ENCODE peak calls at places on chromosomes 4 and X, in nine cellular contexts. Y is uterus; S is mesendoderm; X is right lobe of liver; V is spleen; G is CD8-positive, alpha-beta memory T cell; T is HCT116; J is right atrium auricular region; D is left ventricle myocardium inferior. F is an unnamed sample.

GRCh38 chrX:78387364-78387763 is 60.0 kb upstream of the CYSLTR1 start:
- DNase-seq in T (no peak), J (no peak), Y (no peak), X (no peak), D (no peak), G (no peak), V (no peak), S (no peak), F (no peak)

GRCh38 chrX:93673869-93674271 is at the start of gene FAM133A:
- DNase-seq in T (no peak), D (no peak), Y (no peak), G (no peak), X (no peak), V (no peak), S (no peak), J (no peak), F (no peak)

GRCh38 chr4:28229092-28229491 is 1368.5 kb downstream of the STIM2 start:
- DNase-seq in T (no peak), J (no peak), D (no peak), G (no peak), X (no peak), V (no peak), Y (no peak), S (peak; percentile 64), F (no peak)

GRCh38 chr4:13378973-13379759 is 105.0 kb downstream of the RAB28 start:
- DNase-seq in D (no peak), G (no peak), S (peak; percentile 16), V (no peak), J (no peak), Y (no peak), X (no peak), T (no peak), F (no peak)

GRCh38 chr4:130257271-130257670 is 1161.3 kb downstream of the C4orf33 start:
- DNase-seq in T (no peak), V (no peak), G (no peak), X (no peak), D (no peak), J (no peak), Y (no peak), S (no peak), F (no peak)

GRCh38 chr4:37998225-37998624 is 38.0 kb downstream of the PTTG2 start:
- DNase-seq in G (no peak), T (no peak), X (no peak), Y (no peak), V (no peak), D (no peak), J (no peak), S (no peak), F (no peak)

GRCh38 chr4:153005914-153006381 is 69.8 kb downstream of the FHDC1 start:
- DNase-seq in J (no peak), V (peak; percentile 77), Y (no peak), S (no peak), T (no peak), G (no peak), X (no peak), D (no peak), F (no peak)

GRCh38 chr4:72442715-72443114 is 126.3 kb downstream of the ADAMTS3 start:
- DNase-seq in Y (no peak), X (no peak), J (no peak), T (no peak), S (no peak), V (no peak), G (no peak), D (no peak), F (no peak)

GRCh38 chr4:155552180-155552579 is 114.5 kb upstream of the GUCY1A1 start:
- DNase-seq in J (no peak), T (no peak), G (no peak), Y (no peak), D (no peak), V (no peak), X (no peak), S (peak; percentile 77), F (no peak)

GRCh38 chr4:156829194-156829593 is 142.4 kb downstream of the PDGFC start:
- DNase-seq in J (no peak), D (no peak), Y (peak; percentile 44), G (no peak), V (no peak), X (no peak), T (no peak), S (no peak), F (no peak)

GRCh38 chrX:41335590-41336331 is 1.8 kb downstream of the DDX3X start:
- DNase-seq in J (no peak), T (no peak), S (no peak), D (no peak), X (no peak), Y (no peak), G (no peak), V (no peak), F (no peak)

GRCh38 chr4:87077834-87078585 is 142.4 kb downstream of the KLHL8 start:
- DNase-seq in G (no peak), S (no peak), D (no peak), J (no peak), T (no peak), V (no peak), Y (no peak), X (no peak), F (no peak)

GRCh38 chr4:87076690-87077358 is 142.0 kb downstream of the AFF1 start:
- DNase-seq in D (no peak), V (no peak), G (no peak), X (no peak), J (no peak), S (no peak), Y (no peak), T (no peak), F (no peak)

GRCh38 chr4:87073570-87074470 is 139.0 kb downstream of the AFF1 start:
- DNase-seq in J (no peak), T (no peak), S (no peak), G (peak; percentile 18), Y (peak; percentile 45), V (peak; percentile 89), X (peak; percentile 69), D (peak; percentile 47), F (no peak)

GRCh38 chr4:87073187-87073569 is 138.4 kb downstream of the AFF1 start:
- DNase-seq in S (no peak), J (no peak), Y (no peak), V (no peak), D (no peak), X (no peak), G (no peak), T (no peak), F (no peak)

GRCh38 chr4:87075876-87076275 is 141.1 kb downstream of the AFF1 start:
- DNase-seq in G (no peak), Y (no peak), D (no peak), X (no peak), V (no peak), T (no peak), S (no peak), J (no peak), F (no peak)
- H3K4me1 ChIP-seq in G (peaks cover 18% of the 10 kb centered on the region), Y (peaks cover 24% of the 10 kb centered on the region), D (peaks cover 97% of the 10 kb centered on the region), X (peaks cover 13% of the 10 kb centered on the region), V (peaks cover 54% of the 10 kb centered on the region), T (no peaks in the 10 kb centered on the region), S (peaks cover 15% of the 10 kb centered on the region), J (peaks cover 96% of the 10 kb centered on the region), F (peaks cover 8% of the 10 kb centered on the region)

GRCh38 chr4:1339489-1339888 is 7.5 kb upstream of the UVSSA start:
- DNase-seq in Y (no peak), D (no peak), T (no peak), V (peak; percentile 67), X (peak; percentile 44), J (no peak), S (no peak), G (no peak), F (no peak)

GRCh38 chr4:1338752-1339414 is 8.1 kb upstream of the UVSSA start:
- DNase-seq in X (peak; percentile 29), J (no peak), G (no peak), S (no peak), D (no peak), V (peak; percentile 55), T (no peak), Y (no peak), F (no peak)

GRCh38 chr4:1340861-1341260 is 6.1 kb upstream of the UVSSA start:
- DNase-seq in Y (no peak), X (peak; percentile 49), D (no peak), G (no peak), S (no peak), V (peak; percentile 75), T (no peak), J (no peak), F (no peak)

GRCh38 chr4:1342003-1342402 is 5.0 kb upstream of the UVSSA start:
- DNase-seq in D (no peak), G (no peak), X (no peak), V (no peak), S (no peak), J (no peak), Y (no peak), T (no peak), F (no peak)

GRCh38 chr4:1340181-1340747 is 6.7 kb upstream of the UVSSA start:
- DNase-seq in V (peak; percentile 70), S (no peak), T (no peak), J (no peak), Y (no peak), G (no peak), X (peak; percentile 37), D (no peak), F (no peak)
- H3K36me3 ChIP-seq in V (peaks cover 55% of the 10 kb centered on the region), S (peaks cover 14% of the 10 kb centered on the region), T (peaks cover 9% of the 10 kb centered on the region), J (peaks cover 54% of the 10 kb centered on the region), Y (no peaks in the 10 kb centered on the region), G (peaks cover 41% of the 10 kb centered on the region), X (no peaks in the 10 kb centered on the region), D (peaks cover 55% of the 10 kb centered on the region), F (peaks cover 49% of the 10 kb centered on the region)

GRCh38 chr4:61762722-61763627 is 562.8 kb downstream of the ADGRL3 start:
- DNase-seq in X (no peak), D (no peak), G (no peak), V (no peak), Y (no peak), S (no peak), T (no peak), J (no peak), F (no peak)
- H3K27ac ChIP-seq in X (no peak overlapping the region), D (no peak overlapping the region), G (no peak overlapping the region), V (no peak overlapping the region), Y (no peak overlapping the region), S (no peak overlapping the region), T (no peak overlapping the region), J (no peak overlapping the region), F (no peak overlapping the region)

GRCh38 chr4:100099746-100100145 is 90.5 kb downstream of the DDIT4L start:
- DNase-seq in G (no peak), D (no peak), S (no peak), X (no peak), T (no peak), J (no peak), Y (no peak), V (no peak), F (no peak)
- H3K4me1 ChIP-seq in G (peaks cover 11% of the 10 kb centered on the region), D (peaks cover 13% of the 10 kb centered on the region), S (no peaks in the 10 kb centered on the region), X (no peaks in the 10 kb centered on the region), T (no peaks in the 10 kb centered on the region), J (peaks cover 11% of the 10 kb centered on the region), Y (no peaks in the 10 kb centered on the region), V (no peaks in the 10 kb centered on the region), F (no peaks in the 10 kb centered on the region)

GRCh38 chr4:116066711-116067245 is 953.4 kb upstream of the NDST4 start:
- DNase-seq in Y (no peak), S (peak; percentile 76), T (no peak), G (no peak), D (no peak), X (no peak), V (no peak), J (no peak), F (no peak)
- H3K36me3 ChIP-seq in Y (no peaks in the 10 kb centered on the region), S (no peaks in the 10 kb centered on the region), T (no peaks in the 10 kb centered on the region), G (no peaks in the 10 kb centered on the region), D (no peaks in the 10 kb centered on the region), X (no peaks in the 10 kb centered on the region), V (no peaks in the 10 kb centered on the region), J (no peaks in the 10 kb centered on the region), F (no peaks in the 10 kb centered on the region)

F was measured in lung.